ENCODE peak calls at places on chromosome 15, in nine cellular contexts. A is pancreas, H is mammary epithelial cell, E is left lung, Y is stomach, Z is RWPE1, B is tibial nerve, Q is progenitor cell of endocrine pancreas, W is suprapubic skin. R is an unnamed sample.
A peak's percentile ranks its signal among the peaks of the same experiment; 100 is the strongest.

GRCh38 chr15:61195116-61196002 is 33.7 kb downstream of the RORA start:
- DNase-seq in A (no peak), H (peak; percentile 17), E (no peak), Y (no peak), Z (peak; percentile 26), B (no peak), Q (no peak), W (no peak), R (no peak)

GRCh38 chr15:62138124-62138523 is 27.0 kb downstream of the C2CD4B start:
- DNase-seq in A (no peak), H (peak; percentile 73), E (no peak), Y (no peak), Z (peak; percentile 52), B (no peak), Q (no peak), W (no peak), R (no peak)

GRCh38 chr15:79849789-79850188 is 47.0 kb downstream of the MTHFS start:
- DNase-seq in A (no peak), H (no peak), E (no peak), Y (peak; percentile 35), Z (no peak), B (no peak), Q (no peak), W (no peak), R (peak; percentile 30)

GRCh38 chr15:58715266-58715917 is 34.1 kb downstream of the ADAM10 start:
- DNase-seq in A (no peak), H (no peak), E (no peak), Y (no peak), Z (no peak), B (no peak), Q (no peak), W (no peak), R (no peak)

GRCh38 chr15:79045041-79045440 is 45.5 kb downstream of the RASGRF1 start:
- DNase-seq in A (no peak), H (no peak), E (no peak), Y (no peak), Z (no peak), B (no peak), Q (no peak), W (no peak), R (no peak)

GRCh38 chr15:64901914-64902313 is 9.8 kb upstream of the ANKDD1A start:
- DNase-seq in A (no peak), H (no peak), E (no peak), Y (no peak), Z (no peak), B (no peak), Q (no peak), W (no peak), R (no peak)

GRCh38 chr15:100310511-100310910 is 31.3 kb downstream of the ADAMTS17 start:
- DNase-seq in A (no peak), H (no peak), E (no peak), Y (no peak), Z (no peak), B (no peak), Q (no peak), W (no peak), R (no peak)

GRCh38 chr15:36632196-36632595 is 52.8 kb downstream of the CDIN1 start:
- DNase-seq in A (no peak), H (peak; percentile 83), E (no peak), Y (no peak), Z (peak; percentile 76), B (no peak), Q (no peak), W (no peak), R (no peak)

GRCh38 chr15:64749167-64749566 is 26.2 kb downstream of the RBPMS2 start:
- DNase-seq in A (no peak), H (peak; percentile 48), E (no peak), Y (no peak), Z (peak; percentile 51), B (no peak), Q (no peak), W (no peak), R (no peak)

GRCh38 chr15:20344601-20345400 is 196.8 kb downstream of the GOLGA6L6 start:
- DNase-seq in A (peak; percentile 28), H (peak; percentile 12), E (no peak), Y (no peak), Z (no peak), B (no peak), Q (no peak), W (peak; percentile 78), R (no peak)

GRCh38 chr15:72197045-72197459 is 535 bp downstream of the GRAMD2A start:
- DNase-seq in A (no peak), H (peak; percentile 59), E (no peak), Y (no peak), Z (no peak), B (no peak), Q (no peak), W (no peak), R (no peak)

GRCh38 chr15:36601497-36601932 is 22.1 kb downstream of the CDIN1 start:
- DNase-seq in A (no peak), H (no peak), E (no peak), Y (no peak), Z (peak; percentile 33), B (no peak), Q (no peak), W (no peak), R (no peak)

GRCh38 chr15:92158426-92158825 is 235.3 kb upstream of the ST8SIA2 start:
- DNase-seq in A (no peak), H (peak; percentile 88), E (no peak), Y (peak; percentile 46), Z (peak; percentile 91), B (no peak), Q (no peak), W (no peak), R (peak; percentile 81)

GRCh38 chr15:98954411-98954810 is 53.2 kb downstream of the PGPEP1L start:
- DNase-seq in A (no peak), H (no peak), E (no peak), Y (no peak), Z (no peak), B (peak; percentile 70), Q (no peak), W (no peak), R (no peak)

GRCh38 chr15:28888302-28888894 is 2.6 kb downstream of the APBA2 start:
- DNase-seq in A (no peak), H (no peak), E (no peak), Y (no peak), Z (no peak), B (no peak), Q (no peak), W (no peak), R (no peak)

GRCh38 chr15:60423540-60423939 is 25.8 kb upstream of the ANXA2 start:
- DNase-seq in A (no peak), H (peak; percentile 86), E (peak; percentile 46), Y (no peak), Z (peak; percentile 69), B (no peak), Q (peak; percentile 12), W (no peak), R (peak; percentile 62)

GRCh38 chr15:20340331-20340811 is 201.2 kb downstream of the GOLGA6L6 start:
- DNase-seq in A (peak; percentile 83), H (peak; percentile 17), E (peak; percentile 49), Y (peak; percentile 51), Z (no peak), B (no peak), Q (peak; percentile 84), W (peak; percentile 98), R (no peak)

GRCh38 chr15:44286814-44287555 is 1.5 kb upstream of the GOLM2 start:
- DNase-seq in A (no peak), H (peak; percentile 9), E (no peak), Y (no peak), Z (peak; percentile 10), B (no peak), Q (no peak), W (no peak), R (no peak)
- TF ChIP-seq CTCF in A (no peak), H (peak; percentile 17), E (no peak), Y (no peak), Z (no peak), B (no peak), Q (peak; percentile 19), W (peak; percentile 21), R (no peak)

GRCh38 chr15:87200149-87200548 is 1056.4 kb downstream of the NTRK3 start:
- DNase-seq in A (no peak), H (no peak), E (no peak), Y (no peak), Z (no peak), B (no peak), Q (no peak), W (no peak), R (no peak)
- TF ChIP-seq CTCF in A (no peak), H (no peak), E (no peak), Y (no peak), Z (no peak), B (no peak), Q (no peak), W (no peak), R (no peak)

DNA sequence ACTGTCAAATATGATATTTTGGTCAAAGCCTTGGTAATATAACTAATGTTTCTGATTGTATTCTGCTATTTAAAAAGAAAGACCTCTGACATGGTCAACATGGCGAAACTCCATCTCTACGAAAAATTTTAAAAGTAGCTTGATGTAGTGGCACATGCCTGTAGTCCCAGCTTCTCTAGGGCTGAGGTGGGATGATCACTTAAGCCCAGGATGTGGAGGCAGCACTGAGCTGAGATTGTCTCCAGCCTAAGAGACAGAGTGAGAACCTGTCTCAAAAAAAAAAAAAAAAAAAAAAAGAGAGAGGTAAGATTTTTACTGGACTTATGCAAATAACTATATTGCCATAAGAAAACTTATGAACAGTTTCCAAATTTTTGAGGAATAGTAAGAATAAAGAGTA is 30.5 kb upstream of the SLC27A2 start:
- DNase-seq in A (no peak), H (no peak), E (no peak), Y (no peak), Z (no peak), B (no peak), Q (no peak), W (no peak), R (no peak)
- TF ChIP-seq CTCF in A (no peak), H (no peak), E (no peak), Y (no peak), Z (no peak), B (no peak), Q (no peak), W (no peak), R (no peak)

GRCh38 chr15:97196066-97197027 is 764.2 kb upstream of the ARRDC4 start:
- DNase-seq in A (no peak), H (no peak), E (no peak), Y (no peak), Z (no peak), B (no peak), Q (no peak), W (no peak), R (no peak)
- TF ChIP-seq CTCF in A (no peak), H (no peak), E (no peak), Y (no peak), Z (no peak), B (no peak), Q (no peak), W (no peak), R (no peak)